ENCODE peak calls at places on chromosomes 3 and 15, in six cellular contexts. T is iPS DF 6.9; U is mammary epithelial cell; O is activated CD4-positive, CD25-positive, alpha-beta regulatory T cell; A is psoas muscle; J is D341Med. K is an unnamed sample.

GRCh38 chr15:96703794-96704550 is 373.5 kb downstream of the NR2F2 start:
- DNase-seq in A (no peak), T (no peak), O (no peak), J (no peak), U (no peak), K (no peak)

GRCh38 chr15:90660195-90660995 is 56.8 kb upstream of the BLM start:
- DNase-seq in A (peak), O (peak), J (no peak), T (no peak), U (peak), K (no peak)

GRCh38 chr3:54349231-54349647 is 226.9 kb downstream of the CACNA2D3 start:
- DNase-seq in T (no peak), U (no peak), A (no peak), J (no peak), O (no peak), K (peak)

GRCh38 chr15:44535509-44536297 is 1.2 kb upstream of the EIF3J start:
- DNase-seq in O (no peak), A (no peak), U (no peak), J (peak), T (no peak), K (no peak)

GRCh38 chr3:171005648-171006047 is 20.9 kb downstream of the SLC2A2 start:
- DNase-seq in O (no peak), T (no peak), J (no peak), U (no peak), A (no peak), K (no peak)

GRCh38 chr15:68652141-68652540 is 73.3 kb downstream of the CORO2B start:
- DNase-seq in T (no peak), A (no peak), O (no peak), U (no peak), J (no peak), K (no peak)

GRCh38 chr3:155995525-155996370 is 124.6 kb upstream of the KCNAB1 start:
- DNase-seq in A (no peak), U (peak), T (no peak), O (no peak), J (peak), K (no peak)

GRCh38 chr15:29472901-29473423 is 203.3 kb upstream of the NSMCE3 start:
- DNase-seq in U (no peak), J (no peak), O (no peak), T (no peak), A (no peak), K (no peak)

GRCh38 chr3:127156651-127157050 is 36.3 kb upstream of the PRR23E start:
- DNase-seq in U (no peak), O (no peak), J (no peak), A (no peak), T (no peak), K (no peak)

GRCh38 chr15:98850991-98851776 is 156.4 kb downstream of the PGPEP1L start:
- DNase-seq in U (peak), T (no peak), A (peak), O (peak), J (peak), K (peak)

GRCh38 chr3:153958635-153959320 is 162.4 kb upstream of the ARHGEF26 start:
- DNase-seq in U (no peak), J (no peak), O (no peak), T (no peak), A (no peak), K (no peak)

GRCh38 chr3:44120721-44121582 is 120.7 kb upstream of the TOPAZ1 start:
- DNase-seq in J (no peak), A (no peak), T (no peak), U (peak), O (no peak), K (no peak)

GRCh38 chr3:178967184-178967532 is 104.5 kb downstream of the ZMAT3 start:
- DNase-seq in U (no peak), J (no peak), A (no peak), O (no peak), T (no peak), K (no peak)

GRCh38 chr3:64530434-64531049 is 157.3 kb downstream of the ADAMTS9 start:
- DNase-seq in O (no peak), A (no peak), J (peak), U (peak), T (peak), K (peak)

GRCh38 chr3:134959516-134959915 is 164.5 kb downstream of the EPHB1 start:
- DNase-seq in U (no peak), A (no peak), O (no peak), J (no peak), T (no peak), K (no peak)

GRCh38 chr3:121018917-121019321 is 110.9 kb downstream of the STXBP5L start:
- DNase-seq in J (no peak), T (no peak), U (peak), A (peak), O (no peak), K (no peak)

GRCh38 chr3:141485578-141486415 is 1.0 kb upstream of the RASA2 start:
- DNase-seq in T (no peak), A (no peak), J (no peak), O (no peak), U (peak), K (no peak)

GRCh38 chr3:195102609-195103467 is 168.1 kb downstream of the XXYLT1 start:
- DNase-seq in A (no peak), T (no peak), U (peak), O (no peak), J (no peak), K (no peak)

GRCh38 chr15:57461541-57461940 is 85.2 kb downstream of the CGNL1 start:
- DNase-seq in O (no peak), J (no peak), A (no peak), T (no peak), U (no peak), K (no peak)